ENCODE peak calls at places on chromosome 19, in seven cellular contexts. J is fibroblast of lung; D is nephron progenitor cell; V is T-helper 2 cell; H is HFFc6; X is pancreas; L is activated T-helper 1 cell treated with anti-CD3 and anti-CD28 coated beads, Interleukin-12 subunit alpha, Interleukin-12 subunit beta, Interleukin-2, Interleukin-4 antibody, amounts not matched to agents 30 ng/mL and 10 ng/mL and 1 ng/mL, durations not matched to agents 14 hours and 24 hours and 36 hours. Q is an unnamed sample.

GRCh38 chr19:42290523-42291436 is 11.2 kb upstream of the PRR19 start:
- DNase-seq in L (no peak), V (peak; percentile 43), J (no peak), D (peak; percentile 64), H (no peak), X (no peak), Q (peak; percentile 64)

GRCh38 chr19:39936020-39936419 is 1.6 kb upstream of the FCGBP start:
- DNase-seq in X (no peak), H (no peak), V (no peak), D (no peak), L (no peak), J (no peak), Q (no peak)

GRCh38 chr19:2494447-2495129 is 18.7 kb downstream of the GADD45B start:
- DNase-seq in H (peak; percentile 80), X (peak; percentile 72), V (peak; percentile 48), J (peak; percentile 82), D (peak; percentile 67), L (peak; percentile 47), Q (peak; percentile 73)

GRCh38 chr19:29404951-29405727 is 120.7 kb upstream of the VSTM2B start:
- DNase-seq in D (peak; percentile 45), H (no peak), X (no peak), L (no peak), J (no peak), V (no peak), Q (no peak)

GRCh38 chr19:2337329-2337707 is 8.8 kb downstream of the SPPL2B start:
- DNase-seq in L (no peak), D (peak; percentile 80), V (no peak), J (peak; percentile 44), H (peak; percentile 59), X (peak; percentile 92), Q (peak; percentile 21)

GRCh38 chr19:48556163-48556562 is 4.2 kb downstream of the SULT2B1 start:
- DNase-seq in X (no peak), J (peak; percentile 68), L (no peak), V (no peak), H (peak; percentile 57), D (no peak), Q (peak; percentile 72)

GRCh38 chr19:4063369-4064072 is 3.2 kb downstream of the ZBTB7A start:
- DNase-seq in X (no peak), V (no peak), D (no peak), H (no peak), L (no peak), J (no peak), Q (peak; percentile 37)

GRCh38 chr19:8494158-8494557 is 8.3 kb downstream of the PRAM1 start:
- DNase-seq in V (no peak), L (no peak), D (no peak), J (no peak), H (no peak), X (no peak), Q (no peak)

GRCh38 chr19:20860339-20860738 is 62.7 kb upstream of the ZNF85 start:
- DNase-seq in D (no peak), V (no peak), J (no peak), X (no peak), H (no peak), L (no peak), Q (no peak)

GRCh38 chr19:33219261-33219812 is 6.3 kb downstream of the SLC7A10 start:
- DNase-seq in D (no peak), X (no peak), J (no peak), V (no peak), L (no peak), H (no peak), Q (no peak)

GRCh38 chr19:10553943-10554381 is 10.3 kb downstream of the ATG4D start:
- DNase-seq in V (no peak), H (no peak), D (no peak), J (no peak), X (no peak), L (peak; percentile 65), Q (no peak)

GRCh38 chr19:40737102-40737644 is 13.1 kb downstream of the ACTMAP start:
- DNase-seq in D (no peak), J (no peak), X (no peak), H (no peak), L (no peak), V (no peak), Q (no peak)

GRCh38 chr19:13887529-13887928 is 10.6 kb downstream of the NANOS3 start:
- DNase-seq in H (peak; percentile 32), V (no peak), D (no peak), X (no peak), L (no peak), J (no peak), Q (no peak)

GRCh38 chr19:44061038-44061437 is 9.2 kb downstream of the ZNF223 start:
- DNase-seq in L (no peak), X (no peak), D (no peak), J (no peak), H (no peak), V (no peak), Q (no peak)